ENCODE peak calls at places on chromosomes 3 and 15, in five cellular contexts. M is HepG2, Z is HEK293T, U is GM12878, G is H1. L is an unnamed sample.

GRCh38 chr3:117844676-117845075 is 1135.1 kb downstream of the TUSC7 start:
- DNase-seq in M (no peak), U (no peak), Z (no peak), G (no peak), L (no peak)

GRCh38 chr15:59349715-59350420 is 22.8 kb downstream of the MYO1E start:
- DNase-seq in U (no peak), G (no peak), M (peak; percentile 28), Z (no peak), L (no peak)

GRCh38 chr3:5479229-5479799 is 291.8 kb downstream of the EDEM1 start:
- DNase-seq in U (no peak), Z (no peak), G (no peak), M (no peak), L (no peak)

GRCh38 chr3:31227152-31227581 is 305.6 kb upstream of the STT3B start:
- DNase-seq in M (no peak), Z (no peak), G (no peak), U (peak; percentile 80), L (no peak)

GRCh38 chr3:49238274-49239127 is 38.5 kb downstream of the C3orf62 start:
- DNase-seq in G (no peak), M (peak; percentile 88), Z (no peak), U (peak; percentile 34), L (no peak)

GRCh38 chr3:47083786-47084185 is 80.1 kb downstream of the SETD2 start:
- DNase-seq in Z (no peak), G (no peak), M (no peak), U (peak; percentile 21), L (no peak)

GRCh38 chr3:188037116-188037718 is 116.7 kb upstream of the LPP start:
- DNase-seq in U (no peak), M (peak; percentile 83), Z (no peak), G (no peak), L (peak; percentile 30)

GRCh38 chr3:41575754-41576153 is 376.4 kb downstream of the CTNNB1 start:
- DNase-seq in G (no peak), M (no peak), U (no peak), Z (no peak), L (no peak)

GRCh38 chr3:45125550-45126026 is 20.6 kb downstream of the CDCP1 start:
- DNase-seq in M (no peak), U (no peak), G (no peak), Z (no peak), L (no peak)

GRCh38 chr15:89356634-89357298 is 22.1 kb upstream of the POLG start:
- DNase-seq in M (no peak), G (no peak), U (no peak), Z (no peak), L (no peak)

GRCh38 chr3:149377408-149378111 is at the start of gene TM4SF1:
- DNase-seq in G (no peak), U (no peak), M (peak; percentile 97), Z (no peak), L (no peak)

GRCh38 chr3:171854649-171855305 is 11.6 kb downstream of the TMEM212 start:
- DNase-seq in M (no peak), Z (no peak), U (no peak), G (no peak), L (no peak)

GRCh38 chr3:173501941-173502489 is 104.5 kb downstream of the NLGN1 start:
- DNase-seq in Z (no peak), U (no peak), M (no peak), G (no peak), L (no peak)

GRCh38 chr3:47362704-47363103 is 18.1 kb upstream of the PTPN23 start:
- DNase-seq in M (no peak), U (no peak), Z (no peak), G (no peak), L (no peak)

GRCh38 chr15:65832549-65833364 is 36.5 kb upstream of the RAB11A start:
- DNase-seq in M (peak; percentile 100), Z (peak; percentile 76), U (no peak), G (peak; percentile 78), L (peak; percentile 91)

GRCh38 chr15:83845230-83845629 is 191.3 kb downstream of the ADAMTSL3 start:
- DNase-seq in Z (no peak), U (no peak), M (no peak), G (no peak), L (no peak)

GRCh38 chr3:16299746-16300145 is 34.7 kb downstream of the OXNAD1 start:
- DNase-seq in M (no peak), G (no peak), U (no peak), Z (no peak), L (no peak)

GRCh38 chr15:53976844-53977392 is 1.3 kb upstream of the UNC13C start:
- DNase-seq in U (no peak), M (peak; percentile 5), G (peak; percentile 51), Z (peak; percentile 23), L (no peak)

GRCh38 chr3:196317702-196318467 is at the start of gene DYNLT2B:
- DNase-seq in U (peak; percentile 67), G (peak; percentile 89), M (peak; percentile 76), Z (peak; percentile 93), L (peak; percentile 81)

GRCh38 chr3:12046406-12046805 is 42.2 kb downstream of the SYN2 start:
- DNase-seq in G (no peak), Z (peak; percentile 10), U (no peak), M (no peak), L (no peak)

GRCh38 chr15:41904487-41905359 is 10.9 kb upstream of the SPTBN5 start:
- DNase-seq in G (peak; percentile 87), Z (peak; percentile 68), M (peak; percentile 64), U (peak; percentile 21), L (peak; percentile 33)

GRCh38 chr3:24773798-24774197 is 279.1 kb upstream of the THRB start:
- DNase-seq in G (peak; percentile 70), Z (peak; percentile 59), M (peak; percentile 49), U (no peak), L (peak; percentile 74)

GRCh38 chr3:2783261-2783660 is 326.9 kb downstream of the IL5RA start:
- DNase-seq in M (no peak), G (no peak), Z (no peak), U (no peak), L (no peak)

DNA sequence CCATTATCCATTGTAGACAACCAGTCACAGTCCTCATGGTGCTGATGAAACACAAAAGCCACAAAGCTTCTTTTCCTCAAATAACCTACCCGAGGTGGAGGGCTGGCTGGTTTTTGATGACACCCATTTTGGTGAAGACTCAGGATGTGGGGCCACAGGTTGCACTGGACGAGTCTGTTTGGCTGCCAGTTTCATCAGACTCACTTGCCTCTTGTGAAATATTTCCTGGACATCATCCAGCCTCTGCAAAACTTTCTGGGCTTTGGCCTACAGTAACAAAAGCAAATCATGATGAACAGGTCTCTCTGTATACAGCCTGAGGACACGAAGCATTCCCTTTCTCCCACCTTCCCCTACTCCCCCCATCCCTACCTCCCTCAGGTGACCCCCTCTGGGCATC is 42.2 kb downstream of the B3GNT5 start:
- DNase-seq in G (no peak), U (no peak), Z (no peak), M (peak; percentile 18), L (no peak)
- TF ChIP-seq SUZ12 in G (no peak), U (no peak), Z (no peak), M (no peak), L (no peak)

GRCh38 chr3:124467980-124468902 is 262.0 kb upstream of the UMPS start:
- DNase-seq in G (peak; percentile 84), M (peak; percentile 20), U (no peak), Z (peak; percentile 82), L (peak; percentile 48)
- TF ChIP-seq SUZ12 in G (no peak), M (no peak), U (no peak), Z (no peak), L (no peak)

DNA sequence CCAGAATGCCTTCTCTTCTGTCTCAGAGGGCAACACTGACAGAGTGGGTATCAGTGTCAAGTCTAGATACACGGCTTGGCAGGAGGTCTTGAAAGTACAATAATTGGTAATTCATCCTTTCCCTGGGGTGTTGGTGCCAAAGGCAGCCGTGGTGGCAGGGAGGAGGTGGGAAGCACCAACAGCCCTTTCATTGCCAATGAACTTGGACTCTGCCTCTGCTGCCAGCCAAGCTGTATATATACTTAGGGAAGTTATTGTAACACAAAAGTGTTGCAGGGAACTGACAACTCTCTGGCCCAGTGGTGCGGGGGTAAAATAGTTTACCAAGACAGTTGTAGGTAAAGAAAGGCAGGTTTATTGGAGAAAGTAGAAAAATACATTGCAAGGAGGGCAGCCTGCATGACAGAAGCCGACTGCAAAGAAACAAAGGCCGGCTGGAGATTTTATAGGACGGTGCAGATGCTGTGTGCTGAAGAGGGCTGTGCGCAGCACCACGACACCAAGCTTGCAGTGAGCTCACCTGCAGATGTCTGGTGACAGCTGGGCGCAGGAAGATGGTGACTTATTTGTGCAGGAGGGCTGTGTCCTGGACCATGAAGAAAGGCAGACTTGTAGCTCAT is 4.0 kb upstream of the FAM3D start:
- DNase-seq in M (no peak), Z (no peak), G (no peak), U (no peak), L (no peak)
- TF ChIP-seq SUZ12 in M (no peak), Z (no peak), G (no peak), U (no peak), L (no peak)

GRCh38 chr15:36448418-36448817 is 131.0 kb upstream of the CDIN1 start:
- DNase-seq in M (no peak), Z (no peak), G (no peak), U (no peak), L (no peak)

GRCh38 chr15:36449662-36450145 is 129.7 kb upstream of the CDIN1 start:
- DNase-seq in U (no peak), M (no peak), Z (no peak), G (no peak), L (no peak)

GRCh38 chr15:36447373-36447772 is 132.1 kb upstream of the CDIN1 start:
- DNase-seq in G (no peak), Z (no peak), U (no peak), M (no peak), L (no peak)

GRCh38 chr15:36449084-36449661 is 130.3 kb upstream of the CDIN1 start:
- DNase-seq in U (no peak), M (no peak), G (no peak), Z (peak; percentile 21), L (no peak)
- TF ChIP-seq SUZ12 in U (no peak), M (no peak), G (no peak), Z (no peak), L (no peak)

DNA sequence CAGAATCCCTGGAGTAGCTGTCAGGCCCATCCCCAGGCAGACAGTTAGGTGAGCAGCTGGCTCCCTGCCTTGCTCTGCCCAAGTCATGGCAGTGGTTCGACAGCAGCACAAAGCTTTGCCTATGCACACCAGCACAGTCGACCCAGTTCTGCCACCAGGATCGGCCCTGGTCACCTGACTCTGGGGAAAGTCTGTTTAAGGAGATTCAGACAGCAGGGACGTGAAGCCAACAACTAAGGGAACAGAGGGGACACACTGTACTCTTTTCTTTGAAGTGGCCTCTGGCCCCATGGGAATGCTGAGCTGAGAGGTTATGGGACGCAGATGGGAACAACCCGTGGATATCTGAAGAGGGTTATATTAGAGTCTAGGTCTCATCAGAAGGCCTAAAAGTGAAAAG is 134.8 kb downstream of the CHDH start:
- DNase-seq in U (no peak), Z (no peak), M (no peak), G (no peak), L (no peak)
- TF ChIP-seq SUZ12 in U (no peak), Z (no peak), M (no peak), G (no peak), L (no peak)

DNA sequence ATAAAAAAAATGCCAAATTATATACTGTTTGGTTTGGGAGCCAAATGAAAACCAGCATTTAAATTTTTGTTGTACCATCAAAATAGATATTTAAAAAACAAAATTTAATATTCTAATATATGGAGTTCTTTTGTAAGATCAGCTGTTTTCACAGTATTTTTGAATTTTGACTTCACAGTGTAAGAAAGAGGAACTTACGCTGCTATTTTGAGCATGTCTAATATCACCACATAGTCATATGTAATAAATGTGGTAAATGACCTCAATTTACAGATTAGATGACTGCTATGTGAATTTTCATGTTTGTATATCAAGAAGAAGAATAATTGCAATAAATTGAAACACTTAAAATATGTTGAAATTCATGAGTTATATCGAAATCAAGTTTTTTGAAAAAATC is 189.6 kb downstream of the ARRDC4 start:
- DNase-seq in M (no peak), Z (no peak), U (no peak), G (no peak), L (no peak)
- TF ChIP-seq SUZ12 in M (no peak), Z (no peak), U (no peak), G (no peak), L (no peak)